ENCODE peak calls at places on chromosomes 3 and 15, in seven cellular contexts. J is heart right ventricle, B is left ventricle myocardium inferior, A is heart left ventricle, T is A549, X is prostate gland, F is upper lobe of right lung. U is an unnamed sample.

GRCh38 chr15:69954726-69955125 is 143.0 kb downstream of the TLE3 start:
- DNase-seq in J (no peak), T (no peak), A (no peak), B (no peak), F (no peak), X (no peak), U (no peak)

GRCh38 chr15:29143909-29144308 is 125.7 kb downstream of the NSMCE3 start:
- DNase-seq in T (no peak), F (no peak), B (no peak), J (no peak), A (no peak), X (no peak), U (peak)

GRCh38 chr3:122758877-122759670 is 34.6 kb downstream of the HSPBAP1 start:
- DNase-seq in X (no peak), J (no peak), B (no peak), F (no peak), A (no peak), T (no peak), U (no peak)

GRCh38 chr3:31896643-31897433 is 84.2 kb downstream of the OSBPL10 start:
- DNase-seq in X (no peak), A (no peak), B (no peak), T (no peak), F (no peak), J (no peak), U (no peak)

GRCh38 chr3:31105011-31105410 is 210.6 kb upstream of the GADL1 start:
- DNase-seq in A (no peak), X (no peak), T (no peak), J (no peak), F (no peak), B (no peak), U (no peak)

GRCh38 chr3:11820540-11821041 is 26.1 kb downstream of the TAMM41 start:
- DNase-seq in X (no peak), T (no peak), J (no peak), F (no peak), A (no peak), B (no peak), U (no peak)

GRCh38 chr3:10465161-10465560 is 40.2 kb downstream of the ATP2B2 start:
- DNase-seq in J (no peak), A (no peak), F (no peak), B (no peak), T (no peak), X (no peak), U (no peak)

GRCh38 chr3:139227165-139227564 is 116.7 kb upstream of the MRPS22 start:
- DNase-seq in F (no peak), A (peak), B (peak), X (no peak), J (peak), T (no peak), U (no peak)

GRCh38 chr3:72903004-72903403 is 15.2 kb downstream of the GXYLT2 start:
- DNase-seq in X (no peak), T (peak), B (no peak), A (no peak), F (no peak), J (no peak), U (no peak)

GRCh38 chr3:123779646-123780231 is 104.4 kb downstream of the MYLK start:
- DNase-seq in A (no peak), T (no peak), B (no peak), F (no peak), J (no peak), X (no peak), U (no peak)

GRCh38 chr3:184562146-184562861 is 719 bp downstream of the EPHB3 start:
- DNase-seq in F (peak), B (no peak), A (no peak), T (no peak), J (no peak), X (no peak), U (no peak)

GRCh38 chr3:81985996-81986723 is 224.7 kb upstream of the GBE1 start:
- DNase-seq in T (no peak), F (no peak), A (no peak), B (no peak), J (no peak), X (no peak), U (no peak)

GRCh38 chr15:78075490-78076230 is 1.9 kb downstream of the TBC1D2B start:
- DNase-seq in X (peak), A (peak), B (no peak), F (no peak), T (no peak), J (no peak), U (peak)

GRCh38 chr15:29765898-29766537 is 56.2 kb downstream of the TJP1 start:
- DNase-seq in A (peak), F (no peak), B (no peak), T (no peak), J (peak), X (no peak), U (no peak)

GRCh38 chr3:37639922-37640321 is 221.8 kb upstream of the CTDSPL start:
- DNase-seq in J (no peak), A (no peak), X (no peak), B (no peak), F (no peak), T (no peak), U (no peak)

GRCh38 chr3:63911395-63911900 is 735 bp downstream of the SCAANT1 start:
- DNase-seq in B (no peak), F (no peak), T (no peak), J (no peak), X (no peak), A (no peak), U (no peak)

GRCh38 chr15:43954181-43954621 is 127.4 kb downstream of the WDR76 start:
- DNase-seq in X (no peak), B (no peak), A (no peak), T (no peak), J (no peak), F (no peak), U (no peak)

GRCh38 chr15:75198560-75199346 is 2.9 kb upstream of the C15orf39 start:
- DNase-seq in F (no peak), B (no peak), A (no peak), J (no peak), X (no peak), T (no peak), U (no peak)

GRCh38 chr15:66941791-66942190 is 123.6 kb upstream of the SMAD3 start:
- DNase-seq in B (no peak), X (no peak), J (no peak), A (peak), T (no peak), F (no peak), U (no peak)

GRCh38 chr3:88203537-88204143 is 53.9 kb downstream of the C3orf38 start:
- DNase-seq in A (peak), B (peak), F (no peak), X (peak), J (peak), T (peak), U (peak)

GRCh38 chr3:194951931-194952572 is 266.4 kb downstream of the FAM43A start:
- DNase-seq in F (no peak), A (no peak), J (no peak), B (no peak), X (no peak), T (no peak), U (no peak)

GRCh38 chr15:63509933-63510547 is 5.6 kb downstream of the USP3 start:
- DNase-seq in B (no peak), X (no peak), J (no peak), T (no peak), F (no peak), A (no peak), U (no peak)

GRCh38 chr15:96381463-96381862 is 51.0 kb downstream of the NR2F2 start:
- DNase-seq in T (no peak), J (no peak), A (no peak), B (no peak), F (no peak), X (no peak), U (no peak)

GRCh38 chr15:28086175-28086703 is 12.9 kb downstream of the OCA2 start:
- DNase-seq in X (no peak), T (peak), B (no peak), F (no peak), A (peak), J (peak), U (peak)

GRCh38 chr3:57227204-57227929 is at the start of gene APPL1:
- DNase-seq in X (peak), B (peak), J (peak), F (peak), T (peak), A (peak), U (peak)

GRCh38 chr3:194487289-194488006 is 646 bp upstream of the ATP13A3 start:
- DNase-seq in T (no peak), A (peak), J (peak), F (peak), X (peak), B (peak), U (no peak)

GRCh38 chr3:177538064-177538742 is 340.9 kb upstream of the TBL1XR1 start:
- DNase-seq in J (peak), X (no peak), B (peak), A (peak), F (no peak), T (no peak), U (no peak)

GRCh38 chr3:79139395-79140060 is 628.3 kb downstream of the ROBO1 start:
- DNase-seq in T (no peak), F (no peak), A (no peak), X (no peak), B (no peak), J (no peak), U (no peak)

GRCh38 chr3:30644615-30645014 is 38.2 kb downstream of the TGFBR2 start:
- DNase-seq in X (peak), J (peak), B (peak), T (no peak), F (no peak), A (peak), U (peak)

GRCh38 chr15:96252148-96252547 is 78.4 kb upstream of the NR2F2 start:
- DNase-seq in X (no peak), J (no peak), F (no peak), A (no peak), T (no peak), B (no peak), U (no peak)

GRCh38 chr15:53102483-53102882 is 312.3 kb upstream of the ONECUT1 start:
- DNase-seq in A (no peak), X (no peak), J (no peak), B (no peak), F (no peak), T (no peak), U (no peak)

GRCh38 chr15:75346796-75347221 is at the start of gene NEIL1:
- DNase-seq in J (no peak), A (no peak), B (no peak), F (peak), T (no peak), X (no peak), U (no peak)

GRCh38 chr3:159672728-159673471 is 315.7 kb upstream of the IL12A start:
- DNase-seq in B (no peak), T (peak), F (no peak), J (no peak), X (no peak), A (no peak), U (no peak)

GRCh38 chr15:100663066-100663465 is 60.7 kb downstream of the ASB7 start:
- DNase-seq in X (no peak), B (no peak), T (peak), J (no peak), F (no peak), A (no peak), U (no peak)

GRCh38 chr3:138921316-138922292 is 25.3 kb downstream of the FOXL2 start:
- DNase-seq in B (no peak), J (no peak), F (no peak), X (no peak), A (no peak), T (no peak), U (peak)

GRCh38 chr3:18559323-18559972 is 134.3 kb upstream of the SATB1 start:
- DNase-seq in T (peak), J (peak), X (peak), F (no peak), A (no peak), B (no peak), U (no peak)

GRCh38 chr3:146246493-146246892 is 4.4 kb downstream of the PLSCR4 start:
- DNase-seq in T (no peak), F (no peak), J (no peak), X (no peak), B (no peak), A (no peak), U (no peak)

GRCh38 chr3:146247906-146248305 is 3.0 kb downstream of the PLSCR4 start:
- DNase-seq in A (no peak), T (no peak), B (no peak), J (no peak), X (no peak), F (no peak), U (no peak)

GRCh38 chr3:146250449-146251382 is at the start of gene PLSCR4:
- DNase-seq in F (peak), B (peak), T (peak), J (peak), A (peak), X (peak), U (peak)
- H3K27ac ChIP-seq in F (peak), B (peak), T (peak), J (peak), A (peak), X (peak), U (peak)

DNA sequence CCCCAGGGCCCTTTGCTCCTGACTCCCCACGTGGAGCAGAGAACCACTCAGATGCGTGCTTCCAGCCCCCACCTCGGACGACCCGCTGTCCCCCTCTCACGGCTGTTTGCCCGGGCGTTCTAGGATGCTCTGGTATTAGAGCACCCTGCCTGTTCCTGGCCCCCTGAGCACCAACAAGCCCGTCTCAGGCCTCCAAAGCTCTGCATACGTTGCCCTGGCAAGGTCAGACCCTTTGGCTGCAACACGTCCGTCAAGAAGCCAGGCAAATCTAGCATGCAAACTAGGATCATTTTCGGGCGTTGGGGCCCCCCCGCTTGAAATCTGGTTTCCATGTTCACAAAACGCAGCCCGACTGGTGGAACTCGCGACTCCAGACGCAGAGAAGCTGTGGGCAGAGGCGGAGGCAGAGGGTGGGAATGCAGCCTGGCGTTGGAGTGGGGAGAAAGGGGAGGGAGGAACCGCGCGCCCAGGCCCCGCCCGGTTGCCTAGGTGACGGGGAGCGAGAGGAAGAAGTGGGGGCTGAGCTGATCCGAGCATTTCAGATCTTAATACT is 86.2 kb upstream of the PIAS1 start:
- DNase-seq in A (peak), J (peak), T (no peak), B (peak), F (peak), X (peak), U (peak)
- H3K27ac ChIP-seq in A (peak), J (no peak), T (no peak), B (peak), F (no peak), X (peak), U (no peak)

GRCh38 chr15:39515765-39516164 is 65.1 kb upstream of the THBS1 start:
- DNase-seq in A (no peak), B (no peak), T (no peak), F (no peak), X (no peak), J (no peak), U (no peak)
- H3K27ac ChIP-seq in A (no peak), B (no peak), T (no peak), F (no peak), X (no peak), J (no peak), U (no peak)

GRCh38 chr3:140470211-140470610 is 207.7 kb upstream of the TRIM42 start:
- DNase-seq in X (no peak), F (no peak), T (no peak), B (no peak), J (no peak), A (no peak), U (no peak)

GRCh38 chr3:140468407-140468806 is 209.5 kb upstream of the TRIM42 start:
- DNase-seq in F (no peak), X (no peak), T (no peak), J (no peak), A (no peak), B (no peak), U (no peak)

GRCh38 chr3:140470962-140471361 is 206.9 kb upstream of the TRIM42 start:
- DNase-seq in F (no peak), X (no peak), A (no peak), B (no peak), J (no peak), T (no peak), U (no peak)

GRCh38 chr3:140467916-140468315 is 209.9 kb upstream of the TRIM42 start:
- DNase-seq in F (no peak), T (no peak), X (no peak), A (no peak), J (no peak), B (no peak), U (no peak)

GRCh38 chr3:140469491-140469890 is 208.4 kb upstream of the TRIM42 start:
- DNase-seq in F (no peak), J (no peak), X (no peak), T (no peak), A (no peak), B (no peak), U (no peak)
- H3K27ac ChIP-seq in F (no peak), J (no peak), X (no peak), T (peak), A (no peak), B (no peak), U (no peak)

GRCh38 chr3:69197455-69197854 is 75.1 kb upstream of the LMOD3 start:
- DNase-seq in B (no peak), A (no peak), T (no peak), F (no peak), J (no peak), X (no peak), U (no peak)

GRCh38 chr3:69200384-69201068 is 78.1 kb upstream of the LMOD3 start:
- DNase-seq in X (peak), B (no peak), J (peak), F (no peak), A (no peak), T (no peak), U (no peak)

GRCh38 chr3:69201658-69202057 is 79.3 kb upstream of the LMOD3 start:
- DNase-seq in A (no peak), F (no peak), B (no peak), T (no peak), J (no peak), X (peak), U (no peak)

GRCh38 chr3:69197922-69198540 is 75.6 kb upstream of the LMOD3 start:
- DNase-seq in F (no peak), B (no peak), J (no peak), T (no peak), A (no peak), X (no peak), U (no peak)

GRCh38 chr3:69199942-69200341 is 77.5 kb upstream of the LMOD3 start:
- DNase-seq in F (no peak), J (no peak), T (no peak), X (no peak), A (no peak), B (no peak), U (no peak)
- H3K27ac ChIP-seq in F (peak), J (peak), T (peak), X (peak), A (peak), B (peak), U (no peak)

GRCh38 chr3:46725663-46726314 is 8.1 kb upstream of the PRSS50 start:
- DNase-seq in T (no peak), A (no peak), X (no peak), F (no peak), J (no peak), B (no peak), U (no peak)
- H3K27ac ChIP-seq in T (no peak), A (no peak), X (no peak), F (no peak), J (no peak), B (no peak), U (no peak)

U was measured in AG04450.